ENCODE peak calls at places on chromosomes 2 and 18, in nine cellular contexts. Z is CD4-positive, alpha-beta memory T cell; J is A549; S is GM23338; D is DND-41; K is pancreas; L is tibial artery; W is psoas muscle; N is upper lobe of right lung. Y is an unnamed sample.

GRCh38 chr2:177808984-177809809 is 263.4 kb downstream of the PDE11A start:
- DNase-seq in D (no peak), L (no peak), J (no peak), S (no peak), W (no peak), K (no peak), Z (no peak), N (no peak), Y (no peak)

GRCh38 chr18:61851940-61852451 is 40.8 kb downstream of the RNF152 start:
- DNase-seq in D (no peak), J (no peak), S (no peak), L (no peak), W (no peak), N (no peak), Z (no peak), K (no peak), Y (no peak)

GRCh38 chr2:54642684-54643430 is 80.6 kb upstream of the EML6 start:
- DNase-seq in D (no peak), S (no peak), Z (no peak), J (no peak), L (no peak), N (no peak), W (no peak), K (no peak), Y (no peak)

GRCh38 chr2:1731963-1732768 is 12.1 kb downstream of the PXDN start:
- DNase-seq in N (no peak), S (no peak), W (peak), Z (no peak), J (no peak), K (no peak), D (no peak), L (peak), Y (no peak)

GRCh38 chr2:195612515-195613495 is 44.2 kb upstream of the SLC39A10 start:
- DNase-seq in W (no peak), K (no peak), L (no peak), D (no peak), Z (no peak), N (no peak), J (peak), S (peak), Y (peak)

GRCh38 chr2:588041-588645 is 89.1 kb downstream of the TMEM18 start:
- DNase-seq in D (no peak), S (no peak), Z (no peak), K (no peak), N (no peak), W (no peak), L (no peak), J (no peak), Y (no peak)

GRCh38 chr2:47091118-47091517 is 64.0 kb downstream of the STPG4 start:
- DNase-seq in S (no peak), K (no peak), Z (no peak), L (no peak), D (no peak), J (no peak), W (no peak), N (no peak), Y (no peak)

GRCh38 chr2:100527420-100528015 is 35.3 kb upstream of the PDCL3 start:
- DNase-seq in Z (no peak), L (no peak), D (no peak), J (no peak), K (no peak), N (no peak), S (no peak), W (no peak), Y (no peak)

GRCh38 chr2:21346984-21347383 is 223.2 kb downstream of the TDRD15 start:
- DNase-seq in L (no peak), S (no peak), K (no peak), Z (no peak), N (no peak), J (no peak), W (no peak), D (no peak), Y (no peak)

GRCh38 chr2:17373041-17373440 is 145.2 kb downstream of the RAD51AP2 start:
- DNase-seq in W (no peak), N (no peak), J (no peak), L (no peak), S (no peak), K (no peak), D (no peak), Z (no peak), Y (no peak)

GRCh38 chr2:172065086-172065485 is 20.2 kb upstream of the DLX1 start:
- DNase-seq in D (no peak), K (no peak), L (no peak), W (no peak), S (no peak), N (no peak), J (no peak), Z (no peak), Y (no peak)

GRCh38 chr2:74199275-74199701 is 873 bp downstream of the MTHFD2 start:
- DNase-seq in J (no peak), L (no peak), Z (no peak), K (no peak), D (no peak), W (no peak), N (no peak), S (no peak), Y (no peak)

GRCh38 chr2:40355451-40355850 is 96.4 kb downstream of the SLC8A1 start:
- DNase-seq in J (no peak), Z (no peak), W (no peak), S (no peak), D (no peak), L (no peak), N (no peak), K (no peak), Y (no peak)

GRCh38 chr2:212032536-212033219 is 505.9 kb downstream of the ERBB4 start:
- DNase-seq in J (no peak), D (no peak), S (no peak), L (no peak), K (no peak), W (no peak), N (no peak), Z (no peak), Y (no peak)

GRCh38 chr2:28368417-28368798 is 24.2 kb upstream of the FOSL2 start:
- DNase-seq in J (no peak), N (no peak), S (no peak), Z (no peak), W (no peak), L (no peak), K (no peak), D (no peak), Y (no peak)

GRCh38 chr2:105177546-105178254 is 63.8 kb upstream of the GPR45 start:
- DNase-seq in W (no peak), D (no peak), Z (no peak), K (no peak), N (no peak), S (peak), J (no peak), L (no peak), Y (no peak)

GRCh38 chr2:83742117-83742782 is 716.8 kb downstream of the SUCLG1 start:
- DNase-seq in S (no peak), D (no peak), L (peak), W (peak), Z (no peak), K (no peak), N (no peak), J (peak), Y (peak)

GRCh38 chr18:3115430-3116025 is 102.6 kb upstream of the LPIN2 start:
- DNase-seq in K (no peak), N (no peak), L (no peak), D (no peak), W (no peak), Z (no peak), J (no peak), S (no peak), Y (peak)

GRCh38 chr2:75960134-75961009 is 249.7 kb upstream of the GCFC2 start:
- DNase-seq in D (no peak), Z (no peak), W (no peak), N (no peak), J (no peak), L (no peak), S (no peak), K (no peak), Y (no peak)

GRCh38 chr2:202376460-202377307 is 557 bp downstream of the BMPR2 start:
- DNase-seq in N (peak), L (peak), W (peak), D (peak), Z (peak), K (peak), S (peak), J (peak), Y (no peak)

GRCh38 chr2:62143696-62144095 is 52.2 kb upstream of the B3GNT2 start:
- DNase-seq in J (no peak), K (no peak), Z (no peak), D (no peak), N (no peak), L (no peak), W (no peak), S (no peak), Y (no peak)

GRCh38 chr2:6212516-6212915 is 520.3 kb downstream of the SOX11 start:
- DNase-seq in W (no peak), L (no peak), D (no peak), S (no peak), K (no peak), Z (no peak), N (no peak), J (no peak), Y (no peak)

GRCh38 chr2:227473019-227473461 is 1.1 kb downstream of the AGFG1 start:
- DNase-seq in N (no peak), K (no peak), J (peak), D (no peak), L (no peak), S (peak), W (no peak), Z (no peak), Y (no peak)

GRCh38 chr2:68203587-68203986 is 45.9 kb downstream of the PNO1 start:
- DNase-seq in Z (peak), W (no peak), L (no peak), N (no peak), D (no peak), J (no peak), K (no peak), S (no peak), Y (no peak)

GRCh38 chr2:181680937-181681811 is 857 bp upstream of the NEUROD1 start:
- DNase-seq in J (no peak), W (no peak), Z (no peak), L (no peak), D (no peak), S (peak), N (no peak), K (no peak), Y (no peak)

GRCh38 chr2:233829193-233830110 is 24.9 kb downstream of the HJURP start:
- DNase-seq in S (no peak), K (no peak), L (peak), D (no peak), Z (no peak), J (no peak), W (no peak), N (peak), Y (no peak)

GRCh38 chr2:138421971-138422335 is 79.6 kb upstream of the SPOPL start:
- DNase-seq in Z (no peak), D (no peak), S (no peak), W (no peak), J (peak), K (no peak), N (no peak), L (no peak), Y (peak)

GRCh38 chr2:150438654-150439053 is 48.8 kb downstream of the RND3 start:
- DNase-seq in D (no peak), N (no peak), L (no peak), Z (no peak), K (no peak), J (no peak), S (no peak), W (no peak), Y (peak)

GRCh38 chr2:85748039-85748438 is 5.8 kb upstream of the ATOH8 start:
- DNase-seq in Z (no peak), N (no peak), J (no peak), S (no peak), L (no peak), D (no peak), K (no peak), W (no peak), Y (no peak)

GRCh38 chr2:205695460-205695979 is 13.2 kb downstream of the NRP2 start:
- DNase-seq in Z (no peak), J (no peak), W (no peak), S (no peak), K (no peak), L (no peak), D (no peak), N (no peak), Y (no peak)

GRCh38 chr18:12067671-12068070 is 26.0 kb upstream of the ANKRD62 start:
- DNase-seq in W (no peak), D (no peak), L (no peak), K (no peak), N (no peak), Z (no peak), S (no peak), J (no peak), Y (no peak)

GRCh38 chr2:152200562-152201465 is 25.3 kb upstream of the STAM2 start:
- DNase-seq in Z (no peak), J (peak), D (peak), N (peak), W (peak), L (peak), S (peak), K (peak), Y (peak)

GRCh38 chr2:152201466-152201830 is 25.9 kb upstream of the STAM2 start:
- DNase-seq in L (no peak), Z (no peak), S (no peak), W (no peak), J (no peak), D (no peak), N (no peak), K (no peak), Y (no peak)

GRCh38 chr2:152198499-152198898 is 22.9 kb upstream of the STAM2 start:
- DNase-seq in D (no peak), N (no peak), L (no peak), S (peak), W (no peak), Z (no peak), K (no peak), J (no peak), Y (no peak)

DNA sequence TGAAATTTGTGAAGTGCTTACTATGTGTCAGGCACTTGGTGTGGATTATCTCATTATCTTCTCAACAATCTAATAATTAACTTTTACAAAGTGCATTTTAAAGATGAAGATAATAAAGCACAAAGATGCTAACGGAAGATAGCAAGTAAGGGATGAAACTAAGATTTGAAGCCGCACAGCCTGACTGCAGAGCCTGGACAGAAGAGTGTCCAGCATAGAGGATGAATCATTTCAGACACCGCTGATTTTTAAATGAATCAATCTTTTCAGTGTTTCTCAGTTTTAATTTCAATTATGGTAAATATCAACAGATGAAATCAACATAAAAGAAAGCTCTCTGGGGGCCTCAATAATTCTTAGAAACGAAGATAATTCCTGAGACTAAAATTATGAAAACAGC is 24.5 kb upstream of the STAM2 start:
- DNase-seq in N (no peak), W (no peak), K (no peak), Z (no peak), D (no peak), S (no peak), J (no peak), L (no peak), Y (no peak)
- H3K27ac ChIP-seq in N (no peak), W (no peak), K (no peak), Z (no peak), D (no peak), S (no peak), J (peak), L (no peak), Y (peak)

GRCh38 chr2:174762464-174762863 is 1.8 kb downstream of the CHRNA1 start:
- DNase-seq in Z (no peak), W (no peak), N (no peak), L (no peak), S (no peak), K (no peak), D (no peak), J (no peak), Y (no peak)
- H3K27ac ChIP-seq in Z (no peak), W (peak), N (no peak), L (peak), S (no peak), K (no peak), D (no peak), J (no peak), Y (no peak)

GRCh38 chr2:118209727-118210126 is 121.5 kb downstream of the INSIG2 start:
- DNase-seq in W (no peak), L (no peak), Z (no peak), K (no peak), N (no peak), S (no peak), D (no peak), J (no peak), Y (no peak)

GRCh38 chr2:118202707-118203303 is 114.5 kb downstream of the INSIG2 start:
- DNase-seq in W (peak), N (peak), J (peak), D (peak), K (no peak), L (no peak), S (peak), Z (peak), Y (no peak)

DNA sequence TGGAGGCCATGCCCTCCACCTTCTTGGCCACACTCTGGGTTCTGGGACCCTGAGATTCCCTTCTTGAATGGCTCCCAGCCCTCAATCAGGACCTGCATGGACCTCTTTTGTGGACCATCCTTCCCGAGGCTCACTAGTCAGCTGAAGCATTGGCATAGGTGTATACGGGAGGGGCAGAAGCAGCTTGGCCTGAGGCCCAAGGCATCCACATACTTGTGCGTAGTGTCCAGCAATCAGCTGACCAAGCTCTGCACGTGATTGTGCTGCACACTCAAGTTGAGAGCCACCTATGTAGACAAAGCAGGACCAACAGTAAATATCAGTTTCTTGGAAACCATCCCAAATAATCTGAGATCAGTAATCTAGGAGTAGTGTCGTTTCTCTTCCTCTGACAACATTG is 119.6 kb downstream of the INSIG2 start:
- DNase-seq in D (no peak), N (no peak), W (no peak), L (no peak), Z (no peak), K (no peak), S (no peak), J (no peak), Y (no peak)
- H3K27ac ChIP-seq in D (no peak), N (no peak), W (no peak), L (no peak), Z (no peak), K (no peak), S (no peak), J (no peak), Y (no peak)

DNA sequence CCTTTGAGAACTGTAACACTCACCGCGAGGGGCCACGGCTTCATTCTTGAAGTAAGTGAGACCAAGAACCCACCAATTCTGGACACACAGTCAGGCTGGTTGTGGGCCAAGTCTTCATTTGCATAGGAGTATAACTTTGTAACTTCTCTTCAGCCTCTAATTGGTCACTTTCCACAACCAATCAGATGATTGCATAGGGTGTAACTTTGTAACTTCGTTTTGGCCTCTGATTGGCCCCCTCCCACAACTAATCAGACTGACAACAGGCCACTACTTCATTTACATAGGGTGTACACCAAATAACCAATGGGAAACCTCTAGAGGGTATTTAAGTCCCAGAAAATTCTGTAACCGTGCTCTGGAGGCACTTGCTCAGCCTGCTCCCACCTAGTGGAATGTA is 77.5 kb upstream of the TCF4 start:
- DNase-seq in D (no peak), N (no peak), Z (no peak), W (no peak), K (no peak), L (no peak), J (no peak), S (no peak), Y (no peak)
- H3K27ac ChIP-seq in D (no peak), N (no peak), Z (no peak), W (no peak), K (no peak), L (no peak), J (no peak), S (no peak), Y (no peak)

DNA sequence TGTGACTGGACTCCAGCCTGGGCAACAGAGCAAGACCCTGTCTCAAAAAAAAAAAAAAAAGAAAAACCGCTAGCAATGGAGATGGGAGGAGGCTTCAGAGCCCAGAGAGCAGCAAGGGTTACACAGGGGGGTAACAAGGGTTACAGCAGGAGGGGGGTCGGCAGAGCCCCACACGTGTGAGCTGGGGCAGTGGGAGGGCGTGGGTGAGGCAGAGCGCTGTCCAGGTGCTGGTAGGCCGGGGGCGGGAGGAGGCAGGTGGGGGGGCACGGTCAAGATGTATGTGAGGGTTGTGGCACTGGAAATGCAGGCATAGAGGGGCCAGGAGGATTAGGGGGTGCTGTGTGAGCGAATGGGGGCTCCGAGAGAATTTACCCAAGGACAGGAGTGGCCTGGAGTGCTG is 3.4 kb downstream of the MZT2B start:
- DNase-seq in N (no peak), J (no peak), K (no peak), S (no peak), Z (no peak), W (no peak), L (no peak), D (no peak), Y (no peak)
- H3K27ac ChIP-seq in N (no peak), J (no peak), K (no peak), S (no peak), Z (no peak), W (no peak), L (no peak), D (no peak), Y (no peak)

GRCh38 chr2:229417176-229417575 is 146.1 kb upstream of the PID1 start:
- DNase-seq in D (no peak), L (no peak), W (no peak), N (no peak), K (no peak), Z (no peak), S (no peak), J (no peak), Y (no peak)
- H3K27ac ChIP-seq in D (no peak), L (peak), W (no peak), N (peak), K (no peak), Z (no peak), S (no peak), J (no peak), Y (no peak)